ENCODE peak calls at places on chromosomes 2 and 18, in six cellular contexts. F is heart left ventricle, L is astrocyte, B is iPS DF 6.9, K is Karpas-422, P is adipocyte. Q is an unnamed sample.
A peak's percentile ranks its signal among the peaks of the same experiment; 100 is the strongest.

GRCh38 chr18:21272016-21272582 is 30.1 kb downstream of the GREB1L start:
- DNase-seq in F (no peak), L (no peak), B (no peak), K (no peak), P (no peak), Q (no peak)

GRCh38 chr2:198321522-198322088 is 517.2 kb downstream of the PLCL1 start:
- DNase-seq in F (no peak), L (peak; percentile 1), B (no peak), K (no peak), P (no peak), Q (no peak)

GRCh38 chr2:163266772-163267171 is 428.2 kb upstream of the KCNH7 start:
- DNase-seq in F (no peak), L (peak; percentile 98), B (no peak), K (no peak), P (peak; percentile 92), Q (no peak)

GRCh38 chr2:205834776-205835175 is 152.5 kb downstream of the NRP2 start:
- DNase-seq in F (no peak), L (no peak), B (no peak), K (no peak), P (peak; percentile 45), Q (no peak)

GRCh38 chr2:241948299-241948897 is 78.9 kb downstream of the RTP5 start:
- DNase-seq in F (no peak), L (no peak), B (no peak), K (no peak), P (no peak), Q (no peak)

GRCh38 chr18:62610509-62611394 is 87.9 kb downstream of the ZCCHC2 start:
- DNase-seq in F (no peak), L (no peak), B (no peak), K (no peak), P (no peak), Q (no peak)

GRCh38 chr2:32384529-32384928 is 27.7 kb downstream of the BIRC6 start:
- DNase-seq in F (no peak), L (no peak), B (no peak), K (no peak), P (no peak), Q (no peak)

GRCh38 chr2:28979041-28979440 is 2.1 kb upstream of the TOGARAM2 start:
- DNase-seq in F (no peak), L (no peak), B (no peak), K (no peak), P (no peak), Q (no peak)

GRCh38 chr2:235694721-235695601 is 201.1 kb downstream of the AGAP1 start:
- DNase-seq in F (no peak), L (no peak), B (no peak), K (no peak), P (no peak), Q (no peak)

GRCh38 chr2:105005170-105005569 is 32.7 kb upstream of the MRPS9 start:
- DNase-seq in F (no peak), L (no peak), B (no peak), K (no peak), P (no peak), Q (no peak)

GRCh38 chr2:23776021-23776420 is 150.9 kb downstream of the ATAD2B start:
- DNase-seq in F (no peak), L (no peak), B (no peak), K (no peak), P (no peak), Q (no peak)

GRCh38 chr18:48815581-48816324 is 135.0 kb downstream of the SMAD7 start:
- DNase-seq in F (peak; percentile 10), L (peak; percentile 55), B (no peak), K (no peak), P (no peak), Q (peak; percentile 68)

GRCh38 chr2:180980943-180981898 is 816 bp downstream of the UBE2E3 start:
- DNase-seq in F (peak; percentile 40), L (peak; percentile 51), B (no peak), K (peak; percentile 66), P (peak; percentile 79), Q (no peak)

GRCh38 chr2:232348936-232349335 is 29.6 kb upstream of the ALPP start:
- DNase-seq in F (no peak), L (no peak), B (no peak), K (no peak), P (no peak), Q (peak; percentile 54)

GRCh38 chr2:239318790-239319189 is 82.0 kb downstream of the HDAC4 start:
- DNase-seq in F (peak; percentile 20), L (no peak), B (no peak), K (no peak), P (no peak), Q (peak; percentile 17)

GRCh38 chr2:109069430-109070194 is 59.4 kb upstream of the SH3RF3 start:
- DNase-seq in F (no peak), L (no peak), B (no peak), K (no peak), P (no peak), Q (no peak)

GRCh38 chr18:50696929-50697328 is 122.9 kb downstream of the MRO start:
- DNase-seq in F (no peak), L (no peak), B (no peak), K (no peak), P (no peak), Q (no peak)

GRCh38 chr2:17646838-17647701 is 106.5 kb downstream of the SMC6 start:
- DNase-seq in F (no peak), L (no peak), B (no peak), K (no peak), P (no peak), Q (no peak)

GRCh38 chr2:207290833-207291232 is 125.1 kb upstream of the KLF7 start:
- DNase-seq in F (no peak), L (no peak), B (no peak), K (no peak), P (no peak), Q (no peak)

DNA sequence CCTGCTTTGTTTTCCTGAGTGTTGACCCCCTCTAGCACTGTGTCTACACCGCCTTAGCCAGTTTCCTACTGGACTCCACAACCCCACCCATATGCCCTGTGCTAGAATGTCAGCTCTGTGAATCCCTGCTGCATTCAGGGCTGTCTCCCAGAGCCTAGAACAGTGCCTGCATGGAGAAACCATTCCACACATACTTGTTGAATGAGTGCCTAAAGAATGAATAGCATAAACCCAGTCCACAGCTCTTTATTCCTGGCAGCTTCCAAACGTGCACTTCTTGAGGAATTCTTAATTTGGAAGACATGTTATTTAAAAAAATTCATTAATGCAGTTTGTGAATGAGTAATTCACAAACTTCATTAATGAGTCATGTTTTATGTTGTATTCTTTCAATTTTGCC is 6.5 kb upstream of the NAPG start:
- DNase-seq in F (no peak), L (peak; percentile 46), B (no peak), K (no peak), P (no peak), Q (no peak)
- H3K4me3 ChIP-seq in F (no peak overlapping the region), L (no peak overlapping the region), B (no peak overlapping the region), K (no peak overlapping the region), P (peak overlapping the region; percentile 55), Q (no peak overlapping the region)

GRCh38 chr2:54671010-54671409 is 52.5 kb upstream of the EML6 start:
- DNase-seq in F (no peak), L (no peak), B (no peak), K (no peak), P (no peak), Q (no peak)
- H3K4me3 ChIP-seq in F (no peak overlapping the region), L (no peak overlapping the region), B (no peak overlapping the region), K (no peak overlapping the region), P (no peak overlapping the region), Q (no peak overlapping the region)

DNA sequence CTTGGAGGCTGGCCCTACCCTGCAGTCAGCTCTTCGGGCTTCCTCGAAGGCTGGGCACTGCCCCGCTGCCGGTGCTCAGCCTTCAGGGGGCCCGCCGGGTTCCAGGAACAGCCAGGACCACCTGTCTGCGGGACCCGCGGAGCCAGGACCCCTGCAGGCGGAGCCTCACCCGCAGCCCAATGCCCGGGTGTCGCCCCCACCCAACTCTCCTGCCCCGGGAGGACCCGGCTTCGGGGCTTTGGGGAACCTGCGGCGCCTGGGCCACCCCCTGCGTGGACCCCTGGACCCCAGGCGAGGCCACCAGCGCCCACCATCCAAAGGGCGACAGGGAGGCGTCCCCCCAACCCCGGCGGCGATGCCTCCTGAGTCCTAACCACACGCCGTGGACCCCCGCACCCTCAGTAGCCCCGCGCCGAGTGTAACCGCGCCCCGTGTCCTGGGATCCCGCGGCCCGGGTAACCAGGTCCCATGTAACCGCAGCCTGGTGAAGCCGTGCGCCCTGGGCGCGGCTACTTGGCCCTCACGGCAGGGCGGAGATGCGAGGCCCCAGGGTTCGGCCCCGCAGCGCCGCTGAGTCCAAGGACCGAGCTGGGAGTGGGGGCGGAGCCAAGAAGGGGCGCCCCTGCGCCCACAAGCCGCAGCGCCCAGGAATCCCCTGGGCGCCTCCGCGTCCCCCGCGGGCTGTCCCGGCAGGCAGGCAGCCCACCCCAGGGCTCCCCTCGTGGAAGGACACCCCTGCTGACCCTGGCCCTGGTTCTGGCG is 11.0 kb upstream of the UBE2F start:
- DNase-seq in F (no peak), L (no peak), B (no peak), K (no peak), P (peak; percentile 42), Q (no peak)
- H3K4me3 ChIP-seq in F (peak overlapping the region; percentile 13), L (peak overlapping the region; percentile 33), B (peak overlapping the region; percentile 36), K (no peak overlapping the region), P (peak overlapping the region; percentile 50), Q (peak overlapping the region; percentile 39)

DNA sequence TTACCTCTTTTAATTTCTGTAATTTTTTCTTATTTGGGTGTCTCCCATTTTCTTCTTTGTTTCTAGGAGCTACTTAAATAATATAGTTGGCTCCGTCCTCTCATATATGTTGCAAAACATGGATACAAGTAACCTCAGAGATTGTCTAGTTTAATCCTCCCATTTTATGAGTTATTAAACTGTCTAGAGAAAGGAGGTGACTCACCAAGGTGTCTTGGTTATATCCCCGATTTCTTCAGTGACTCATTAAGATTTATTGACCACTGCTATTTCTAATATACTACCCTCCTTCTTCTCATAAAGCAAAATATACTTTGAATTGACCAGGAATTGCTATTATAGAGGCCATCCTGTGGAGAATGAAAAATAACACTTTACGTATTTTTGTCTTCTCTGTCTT is 300.2 kb upstream of the TNP1 start:
- DNase-seq in F (no peak), L (peak; percentile 65), B (no peak), K (no peak), P (no peak), Q (no peak)
- H3K4me3 ChIP-seq in F (no peak overlapping the region), L (no peak overlapping the region), B (no peak overlapping the region), K (no peak overlapping the region), P (no peak overlapping the region), Q (no peak overlapping the region)

GRCh38 chr2:107986278-107987217 is at the start of gene SLC5A7:
- DNase-seq in F (no peak), L (no peak), B (no peak), K (no peak), P (no peak), Q (no peak)
- H3K4me3 ChIP-seq in F (peak within 1 kb of the TSS; percentile 15), L (no peak within 1 kb of the TSS), B (peak within 1 kb of the TSS; percentile 58), K (no peak within 1 kb of the TSS), P (no peak within 1 kb of the TSS), Q (peak within 1 kb of the TSS; percentile 6)

GRCh38 chr2:74500578-74500946 is 1.2 kb upstream of the LBX2 start:
- DNase-seq in F (no peak), L (no peak), B (no peak), K (no peak), P (no peak), Q (no peak)
- H3K4me3 ChIP-seq in F (no peak overlapping the region), L (no peak overlapping the region), B (no peak overlapping the region), K (no peak overlapping the region), P (no peak overlapping the region), Q (no peak overlapping the region)